ENCODE peak calls at places on chromosomes 5 and 9, in six cellular contexts. Q, V, U, A, B and O are unnamed samples.
A peak's percentile ranks its signal among the peaks of the same experiment; 100 is the strongest.

GRCh38 chr9:115022760-115023434 is 92.5 kb upstream of the TNFSF8 start:
- DNase-seq in U (no peak), Q (no peak), A (no peak), V (no peak), B (no peak), O (no peak)

GRCh38 chr5:157516016-157516415 is 56.0 kb downstream of the NIPAL4 start:
- DNase-seq in V (no peak), A (no peak), U (no peak), Q (no peak), B (no peak), O (no peak)

GRCh38 chr5:104241051-104241450 is 678.5 kb upstream of the NUDT12 start:
- DNase-seq in A (no peak), U (no peak), V (no peak), B (no peak), Q (no peak), O (no peak)

GRCh38 chr9:14887149-14887548 is 23.1 kb downstream of the FREM1 start:
- DNase-seq in Q (no peak), U (no peak), B (no peak), A (no peak), V (no peak), O (no peak)

GRCh38 chr5:132754947-132755346 is 7.7 kb downstream of the CCNI2 start:
- DNase-seq in B (no peak), V (peak; percentile 63), U (peak; percentile 49), Q (no peak), A (no peak), O (no peak)

GRCh38 chr5:75622564-75622963 is 11.3 kb downstream of the ANKDD1B start:
- DNase-seq in Q (no peak), B (no peak), U (no peak), V (no peak), A (no peak), O (no peak)

GRCh38 chr5:101346906-101347305 is 443.8 kb upstream of the ST8SIA4 start:
- DNase-seq in Q (no peak), U (no peak), A (no peak), B (no peak), V (no peak), O (no peak)

GRCh38 chr5:101943784-101944183 is 352.3 kb downstream of the SLCO4C1 start:
- DNase-seq in A (no peak), Q (no peak), V (no peak), U (no peak), B (no peak), O (no peak)

GRCh38 chr9:116899337-116900006 is 212.4 kb downstream of the TRIM32 start:
- DNase-seq in V (no peak), A (peak; percentile 31), Q (no peak), U (no peak), B (no peak), O (no peak)

GRCh38 chr5:35860686-35861085 is 4.0 kb downstream of the IL7R start:
- DNase-seq in B (no peak), U (no peak), Q (no peak), V (no peak), A (no peak), O (no peak)

GRCh38 chr5:150107909-150108447 is 21.6 kb upstream of the CSF1R start:
- DNase-seq in Q (no peak), V (no peak), U (no peak), B (no peak), A (no peak), O (no peak)

GRCh38 chr5:68547621-68548020 is 332.1 kb downstream of the PIK3R1 start:
- DNase-seq in B (no peak), A (no peak), Q (no peak), V (no peak), U (no peak), O (no peak)

GRCh38 chr5:1052076-1052475 is 43.5 kb downstream of the NKD2 start:
- DNase-seq in V (no peak), Q (no peak), B (no peak), U (no peak), A (no peak), O (no peak)

GRCh38 chr9:131393622-131394463 is at the start of gene PRRC2B:
- DNase-seq in Q (peak; percentile 94), U (peak; percentile 67), A (peak; percentile 75), B (no peak), V (peak; percentile 90), O (peak; percentile 91)

GRCh38 chr5:121144764-121145163 is 680.7 kb downstream of the PRR16 start:
- DNase-seq in A (no peak), Q (no peak), V (peak; percentile 10), U (no peak), B (no peak), O (no peak)

GRCh38 chr5:92565673-92566072 is 1015.3 kb downstream of the NR2F1-AS1 start:
- DNase-seq in Q (no peak), B (no peak), U (no peak), V (no peak), A (no peak), O (no peak)

GRCh38 chr9:136882109-136882946 is 4.0 kb upstream of the TRAF2 start:
- DNase-seq in V (peak; percentile 87), U (peak; percentile 94), Q (peak; percentile 79), A (no peak), B (peak; percentile 73), O (peak; percentile 85)

GRCh38 chr9:114405294-114406034 is 17.7 kb upstream of the AKNA start:
- DNase-seq in A (no peak), Q (peak; percentile 91), B (no peak), V (peak; percentile 83), U (peak; percentile 72), O (peak; percentile 87)

GRCh38 chr5:39605145-39605544 is 180.4 kb upstream of the DAB2 start:
- DNase-seq in Q (no peak), B (no peak), V (peak; percentile 36), U (no peak), A (no peak), O (no peak)

GRCh38 chr5:16603701-16604100 is 13.1 kb downstream of the RETREG1 start:
- DNase-seq in A (no peak), Q (no peak), U (no peak), V (no peak), B (no peak), O (no peak)

GRCh38 chr5:79235222-79235577 is 731 bp upstream of the JMY start:
- DNase-seq in U (peak; percentile 75), Q (no peak), A (no peak), V (peak; percentile 26), B (no peak), O (no peak)

GRCh38 chr5:40985501-40985900 is 76.2 kb downstream of the C7 start:
- DNase-seq in U (no peak), V (no peak), Q (no peak), A (no peak), B (no peak), O (no peak)

GRCh38 chr5:132427285-132428146 is 58.0 kb downstream of the SLC22A5 start:
- DNase-seq in Q (no peak), U (no peak), A (no peak), B (no peak), V (no peak), O (no peak)

GRCh38 chr9:2155966-2156365 is 140.8 kb downstream of the SMARCA2 start:
- DNase-seq in V (no peak), Q (no peak), U (no peak), A (no peak), B (no peak), O (no peak)

GRCh38 chr9:133370680-133371079 is 5.2 kb downstream of the SURF4 start:
- DNase-seq in A (no peak), V (no peak), U (no peak), Q (no peak), B (no peak), O (no peak)

GRCh38 chr5:50995285-50995942 is 329.0 kb downstream of the PARP8 start:
- DNase-seq in Q (no peak), V (no peak), U (no peak), B (no peak), A (no peak), O (no peak)

GRCh38 chr5:83552275-83552674 is 80.7 kb downstream of the VCAN start:
- DNase-seq in A (no peak), V (no peak), U (no peak), B (no peak), Q (no peak), O (no peak)

GRCh38 chr9:250039-250438 is 35.4 kb downstream of the DOCK8 start:
- DNase-seq in Q (no peak), V (no peak), U (no peak), A (no peak), B (no peak), O (no peak)

GRCh38 chr5:138467711-138468132 is 2.4 kb downstream of the EGR1 start:
- DNase-seq in U (no peak), A (no peak), V (no peak), Q (no peak), B (no peak), O (no peak)
- TF ChIP-seq TAF1 in U (no peak), A (no peak), V (peak; percentile 14), Q (no peak), B (no peak), O (no peak)

GRCh38 chr5:32597046-32597629 is 11.8 kb downstream of the SUB1 start:
- DNase-seq in V (no peak), A (no peak), U (no peak), B (no peak), Q (no peak), O (no peak)
- TF ChIP-seq POLR2A in V (no peak), A (no peak), U (no peak), B (no peak), Q (no peak), O (no peak)

DNA sequence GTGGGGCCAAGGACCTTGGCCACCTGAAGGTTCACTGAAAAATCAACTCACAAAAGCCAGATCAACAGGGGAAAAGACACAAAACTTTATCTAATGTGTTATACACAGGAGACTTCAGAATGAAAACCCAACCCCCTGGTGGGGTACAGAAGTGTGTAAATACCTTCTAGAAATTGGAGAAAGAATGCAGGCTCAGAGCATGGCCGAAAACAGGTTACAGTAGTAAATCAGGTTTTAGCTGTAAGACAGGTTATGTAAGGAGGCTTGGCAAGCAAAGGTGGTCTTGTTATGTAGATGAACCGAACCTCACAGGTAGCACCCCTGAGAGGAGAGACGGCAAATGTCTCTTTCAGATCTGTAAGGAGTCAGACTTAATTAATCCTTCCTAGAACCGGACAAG is 10.0 kb downstream of the CEMIP2 start:
- DNase-seq in Q (no peak), V (no peak), B (no peak), A (no peak), U (no peak), O (no peak)
- TF ChIP-seq TAF1 in Q (no peak), V (no peak), B (no peak), A (peak; percentile 33), U (no peak), O (no peak)

GRCh38 chr9:110048473-110048975 is 159.4 kb downstream of the C9orf152 start:
- DNase-seq in Q (peak; percentile 78), B (peak; percentile 56), V (peak; percentile 50), U (no peak), A (peak; percentile 49), O (peak; percentile 82)
- TF ChIP-seq POLR2A in Q (peak; percentile 72), B (peak; percentile 88), V (no peak), U (no peak), A (peak; percentile 24), O (peak; percentile 85)